ENCODE peak calls at places on chromosomes 4 and X, in six cellular contexts. B is AG04449; T is stimulated activated CD4-positive, alpha-beta T cell treated with anti-CD3 and anti-CD28 coated beads, Interleukin-12 subunit alpha, Interleukin-12 subunit beta, amount 100 ng/mL, for 24 hours; O is NCI-H2081; A is left lung; K is BJ. P is an unnamed sample.

GRCh38 chrX:68504237-68504636 is 5.4 kb downstream of the YIPF6 start:
- DNase-seq in A (no peak), T (peak; percentile 49), O (no peak), K (no peak), B (no peak), P (no peak)

GRCh38 chr4:148434075-148434773 is 8.0 kb downstream of the NR3C2 start:
- DNase-seq in T (no peak), O (no peak), K (no peak), A (no peak), B (no peak), P (no peak)

GRCh38 chrX:119809185-119809666 is 17.8 kb upstream of the RPL39 start:
- DNase-seq in K (no peak), A (no peak), T (no peak), B (no peak), O (no peak), P (no peak)

GRCh38 chr4:74793757-74794340 is 474 bp downstream of the BTC start:
- DNase-seq in B (no peak), T (no peak), O (peak; percentile 81), A (peak; percentile 54), K (no peak), P (no peak)

GRCh38 chrX:375181-376036 is 11.3 kb downstream of the PPP2R3B start:
- DNase-seq in A (no peak), K (no peak), O (no peak), T (no peak), B (no peak), P (no peak)

GRCh38 chr4:80532674-80533333 is 197.3 kb downstream of the CFAP299 start:
- DNase-seq in A (no peak), O (peak; percentile 5), K (no peak), T (no peak), B (no peak), P (no peak)

GRCh38 chr4:158253350-158253980 is 43.2 kb downstream of the TMEM144 start:
- DNase-seq in A (no peak), B (peak; percentile 9), T (peak; percentile 28), K (peak; percentile 6), O (peak; percentile 77), P (peak; percentile 8)

GRCh38 chrX:123425904-123426303 is 241.8 kb downstream of the GRIA3 start:
- DNase-seq in O (no peak), K (no peak), B (no peak), A (no peak), T (no peak), P (no peak)

GRCh38 chrX:140292188-140292587 is 212.7 kb downstream of the SOX3 start:
- DNase-seq in O (no peak), K (no peak), B (no peak), T (no peak), A (no peak), P (no peak)

GRCh38 chrX:154727418-154728323 is 23.2 kb downstream of the GAB3 start:
- DNase-seq in K (no peak), O (no peak), T (no peak), A (peak; percentile 51), B (no peak), P (no peak)

GRCh38 chr4:110667670-110668069 is 44.8 kb upstream of the PITX2 start:
- DNase-seq in B (no peak), T (no peak), A (no peak), O (no peak), K (no peak), P (no peak)

GRCh38 chrX:95145848-95146540 is 1472.0 kb downstream of the FAM133A start:
- DNase-seq in B (no peak), A (no peak), O (no peak), T (no peak), K (no peak), P (no peak)

GRCh38 chr4:170872794-170873193 is 783.0 kb upstream of the AADAT start:
- DNase-seq in B (no peak), T (no peak), K (no peak), O (peak; percentile 18), A (no peak), P (no peak)

GRCh38 chr4:177093964-177094363 is 215.7 kb upstream of the NEIL3 start:
- DNase-seq in B (no peak), A (no peak), O (no peak), K (no peak), T (no peak), P (no peak)

GRCh38 chrX:21747523-21747922 is 10.4 kb downstream of the SMPX start:
- DNase-seq in K (no peak), O (peak; percentile 39), A (no peak), T (no peak), B (no peak), P (no peak)

GRCh38 chrX:68895339-68896250 is 66.8 kb downstream of the EFNB1 start:
- DNase-seq in A (peak; percentile 52), K (no peak), B (no peak), T (no peak), O (no peak), P (no peak)

GRCh38 chrX:106906361-106906760 is 3.2 kb upstream of the RIPPLY1 start:
- DNase-seq in K (no peak), O (no peak), B (no peak), A (no peak), T (no peak), P (no peak)

GRCh38 chrX:71911731-71912050 is 1.0 kb downstream of the NHSL2 start:
- DNase-seq in T (no peak), K (no peak), O (no peak), B (no peak), A (no peak), P (no peak)

GRCh38 chr4:147136308-147136707 is 190.6 kb upstream of the TTC29 start:
- DNase-seq in O (no peak), K (no peak), A (no peak), T (no peak), B (no peak), P (no peak)

GRCh38 chr4:90078440-90078839 is 48.8 kb upstream of the CCSER1 start:
- DNase-seq in O (no peak), K (no peak), T (no peak), B (no peak), A (no peak), P (no peak)

GRCh38 chrX:53256446-53257041 is 24.8 kb downstream of the IQSEC2 start:
- DNase-seq in B (no peak), T (no peak), K (no peak), O (no peak), A (no peak), P (no peak)

GRCh38 chr4:138542191-138542771 is 300.1 kb upstream of the SLC7A11 start:
- DNase-seq in B (no peak), A (no peak), O (no peak), K (no peak), T (no peak), P (no peak)

GRCh38 chrX:119398974-119399771 is at the start of gene SLC25A43:
- DNase-seq in B (no peak), T (peak; percentile 8), O (peak; percentile 36), K (no peak), A (peak; percentile 41), P (no peak)

GRCh38 chr4:77600521-77601451 is 4.8 kb upstream of the CXCL13 start:
- DNase-seq in A (no peak), O (peak; percentile 17), T (no peak), K (no peak), B (no peak), P (no peak)

GRCh38 chrX:349196-349595 is 30.6 kb upstream of the GTPBP6 start:
- DNase-seq in K (no peak), B (no peak), A (no peak), O (no peak), T (no peak), P (no peak)

GRCh38 chr4:76582074-76582816 is 147.2 kb downstream of the SHROOM3 start:
- DNase-seq in T (no peak), B (no peak), K (peak; percentile 64), A (no peak), O (no peak), P (no peak)

GRCh38 chr4:92182006-92182735 is 121.6 kb upstream of the GRID2 start:
- DNase-seq in O (no peak), A (no peak), K (no peak), B (no peak), T (no peak), P (no peak)

GRCh38 chr4:131207589-131207988 is 1941.5 kb upstream of the PCDH10 start:
- DNase-seq in T (no peak), K (no peak), A (peak; percentile 29), O (peak; percentile 45), B (no peak), P (no peak)

GRCh38 chrX:107659768-107660167 is 31.5 kb downstream of the PRPS1 start:
- DNase-seq in O (peak; percentile 42), T (no peak), B (no peak), A (no peak), K (no peak), P (no peak)

GRCh38 chrX:57964975-57965374 is 54.7 kb upstream of the ZXDA start:
- DNase-seq in A (no peak), O (no peak), B (no peak), T (no peak), K (no peak), P (no peak)

GRCh38 chr4:14247767-14248166 is 620.2 kb upstream of the BOD1L1 start:
- DNase-seq in K (no peak), A (no peak), B (no peak), O (no peak), T (no peak), P (no peak)

GRCh38 chrX:132219343-132219768 is at the start of gene RAP2C:
- DNase-seq in T (peak; percentile 34), K (no peak), O (peak; percentile 60), B (no peak), A (peak; percentile 78), P (no peak)

GRCh38 chr4:8191136-8191747 is 7.8 kb upstream of the SH3TC1 start:
- DNase-seq in B (no peak), O (no peak), K (no peak), A (peak; percentile 83), T (no peak), P (no peak)